ENCODE peak calls at places on chromosomes 5 and 9, in five cellular contexts. V, K, T, G and R are unnamed samples.
A peak's percentile ranks its signal among the peaks of the same experiment; 100 is the strongest.

GRCh38 chr9:128257086-128257825 is 18.6 kb downstream of the GOLGA2 start:
- DNase-seq in G (no peak), V (no peak), T (no peak), K (no peak), R (no peak)

GRCh38 chr9:81665514-81665838 is 23.9 kb downstream of the TLE1 start:
- DNase-seq in V (peak; percentile 18), T (no peak), G (no peak), K (no peak), R (no peak)

GRCh38 chr5:127313847-127314473 is 23.4 kb downstream of the MEGF10 start:
- DNase-seq in T (peak; percentile 79), G (no peak), V (peak; percentile 69), K (peak; percentile 60), R (peak; percentile 78)

GRCh38 chr9:25935188-25935587 is 256.9 kb upstream of the TUSC1 start:
- DNase-seq in V (no peak), K (no peak), T (no peak), G (no peak), R (no peak)

GRCh38 chr5:139711067-139711851 is 63.1 kb downstream of the CXXC5 start:
- DNase-seq in K (peak; percentile 31), G (no peak), T (peak; percentile 62), V (peak; percentile 54), R (no peak)

GRCh38 chr9:5518937-5519319 is 8.6 kb downstream of the PDCD1LG2 start:
- DNase-seq in T (peak; percentile 57), V (no peak), K (no peak), G (no peak), R (no peak)

GRCh38 chr5:58918015-58918729 is 335.3 kb downstream of the RAB3C start:
- DNase-seq in G (no peak), V (no peak), T (no peak), K (no peak), R (no peak)

GRCh38 chr9:124676159-124676551 is 95.0 kb downstream of the NR6A1 start:
- DNase-seq in K (no peak), T (no peak), G (no peak), V (peak; percentile 46), R (no peak)

GRCh38 chr5:172732201-172732865 is 38.7 kb downstream of the DUSP1 start:
- DNase-seq in V (no peak), T (no peak), K (no peak), G (no peak), R (no peak)

GRCh38 chr9:98882569-98882923 is 61.2 kb upstream of the COL15A1 start:
- DNase-seq in T (no peak), K (no peak), V (no peak), G (no peak), R (no peak)

GRCh38 chr5:153998010-153998409 is 40.7 kb downstream of the FAM114A2 start:
- DNase-seq in G (no peak), T (no peak), K (no peak), V (peak; percentile 26), R (no peak)